ENCODE peak calls at places on chromosomes 7 and 10, in five cellular contexts. T is prostate gland; U is OCI-LY7; E is fibroblast of lung; H is CD8-positive, alpha-beta memory T cell. G is an unnamed sample. For H3K36me3 and H3K4me1, the result is how much of the 10 kb centered on the place peaks cover.

GRCh38 chr10:122142652-122143237 is 128.4 kb upstream of the BTBD16 start:
- DNase-seq in T (no peak), U (peak), E (no peak), H (no peak), G (peak)

GRCh38 chr7:19117870-19118608 is 603 bp upstream of the TWIST1 start:
- DNase-seq in T (no peak), U (no peak), E (no peak), H (no peak), G (no peak)

GRCh38 chr10:129845081-129845823 is 118.8 kb downstream of the EBF3 start:
- DNase-seq in T (no peak), U (no peak), E (no peak), H (no peak), G (no peak)

GRCh38 chr7:29871787-29872398 is 65.6 kb downstream of the WIPF3 start:
- DNase-seq in T (no peak), U (no peak), E (peak), H (no peak), G (no peak)

GRCh38 chr10:100480002-100480401 is 17.2 kb downstream of the WNT8B start:
- DNase-seq in T (no peak), U (no peak), E (no peak), H (no peak), G (no peak)

GRCh38 chr7:120344276-120344675 is 71.3 kb downstream of the KCND2 start:
- DNase-seq in T (no peak), U (no peak), E (no peak), H (no peak), G (no peak)

GRCh38 chr7:956031-956430 is 1.6 kb upstream of the ADAP1 start:
- DNase-seq in T (no peak), U (no peak), E (no peak), H (no peak), G (no peak)

GRCh38 chr10:127577376-127577775 is 28.3 kb downstream of the NPS start:
- DNase-seq in T (no peak), U (no peak), E (peak), H (no peak), G (no peak)

GRCh38 chr7:144407266-144407931 is 3.9 kb upstream of the NOBOX start:
- DNase-seq in T (peak), U (no peak), E (no peak), H (no peak), G (no peak)

GRCh38 chr10:11035318-11035920 is 17.7 kb downstream of the CELF2 start:
- DNase-seq in T (no peak), U (no peak), E (peak), H (no peak), G (no peak)

GRCh38 chr10:5486852-5487235 is 12.5 kb downstream of the CALML5 start:
- DNase-seq in T (no peak), U (no peak), E (no peak), H (no peak), G (no peak)

GRCh38 chr10:126123466-126123865 is 227.1 kb downstream of the FANK1 start:
- DNase-seq in T (no peak), U (no peak), E (no peak), H (no peak), G (no peak)
- H3K4me3 ChIP-seq in T (no peak), U (no peak), E (no peak), H (no peak), G (no peak)

DNA sequence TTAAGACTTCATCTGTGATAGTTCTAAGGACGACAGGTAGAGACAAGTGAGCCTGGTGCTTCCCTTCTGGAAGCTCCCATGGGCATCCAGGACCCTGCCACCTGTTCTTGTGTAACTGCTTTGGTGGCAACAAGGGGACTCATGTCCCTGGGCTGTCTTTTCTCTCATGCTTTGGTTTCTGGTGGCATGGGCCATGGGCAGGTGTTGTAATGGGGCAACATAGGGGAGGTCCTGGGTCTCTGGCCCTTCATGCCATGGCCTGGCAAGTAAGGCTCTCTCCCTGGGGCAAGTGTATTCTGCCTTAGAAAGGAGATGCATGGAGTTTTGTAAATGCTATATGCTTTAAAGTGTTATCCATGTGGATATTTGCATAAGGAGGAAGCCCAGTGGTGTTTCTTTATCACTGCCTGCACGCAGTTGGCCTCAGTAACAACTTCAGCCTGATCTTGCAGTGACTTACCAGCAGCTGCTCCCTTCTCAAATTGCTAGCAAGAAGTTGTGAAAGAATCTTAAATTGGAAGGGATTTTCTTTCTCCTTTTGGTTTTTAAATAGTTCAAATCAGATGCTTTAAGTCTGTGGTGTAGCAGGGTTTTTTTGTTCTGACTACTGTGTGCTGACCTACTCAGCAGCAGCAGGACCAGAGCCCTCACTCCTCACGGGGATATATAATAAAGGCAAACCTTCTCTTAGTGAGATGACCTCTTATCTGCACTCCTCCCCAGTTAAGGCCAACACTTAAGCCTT is 39.9 kb downstream of the OGDH start:
- DNase-seq in T (no peak), U (no peak), E (no peak), H (no peak), G (no peak)
- H3K36me3 ChIP-seq in T (under half), U (under half), E (under half), H (under half), G (under half)

GRCh38 chr10:73867126-73867807 is 7.1 kb downstream of the CAMK2G start:
- DNase-seq in T (no peak), U (no peak), E (no peak), H (no peak), G (no peak)
- H3K4me1 ChIP-seq in T (under half), U (under half), E (under half), H (half or more), G (half or more)

DNA sequence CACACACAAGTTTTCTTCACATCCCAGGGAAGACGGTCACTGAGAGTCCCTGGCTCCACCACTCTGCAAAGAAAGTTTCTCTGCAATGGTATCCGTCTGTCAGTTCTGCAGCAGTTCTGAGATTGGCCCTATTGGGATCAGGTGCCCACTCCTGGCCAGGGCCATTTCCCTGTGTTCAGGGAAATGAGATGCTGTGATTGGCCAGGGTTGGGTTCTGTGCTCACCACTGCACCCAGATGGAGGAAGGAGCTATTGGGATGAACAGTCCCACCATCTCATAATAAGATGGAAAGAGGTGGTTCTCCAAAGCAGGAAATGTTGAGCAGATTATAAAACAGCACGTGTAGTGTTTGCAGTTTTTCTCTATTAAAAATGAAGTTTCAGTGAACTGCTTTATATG is 13.3 kb upstream of the PIP4K2A start:
- DNase-seq in T (no peak), U (no peak), E (no peak), H (no peak), G (no peak)
- H3K4me3 ChIP-seq in T (no peak), U (no peak), E (no peak), H (no peak), G (no peak)

DNA sequence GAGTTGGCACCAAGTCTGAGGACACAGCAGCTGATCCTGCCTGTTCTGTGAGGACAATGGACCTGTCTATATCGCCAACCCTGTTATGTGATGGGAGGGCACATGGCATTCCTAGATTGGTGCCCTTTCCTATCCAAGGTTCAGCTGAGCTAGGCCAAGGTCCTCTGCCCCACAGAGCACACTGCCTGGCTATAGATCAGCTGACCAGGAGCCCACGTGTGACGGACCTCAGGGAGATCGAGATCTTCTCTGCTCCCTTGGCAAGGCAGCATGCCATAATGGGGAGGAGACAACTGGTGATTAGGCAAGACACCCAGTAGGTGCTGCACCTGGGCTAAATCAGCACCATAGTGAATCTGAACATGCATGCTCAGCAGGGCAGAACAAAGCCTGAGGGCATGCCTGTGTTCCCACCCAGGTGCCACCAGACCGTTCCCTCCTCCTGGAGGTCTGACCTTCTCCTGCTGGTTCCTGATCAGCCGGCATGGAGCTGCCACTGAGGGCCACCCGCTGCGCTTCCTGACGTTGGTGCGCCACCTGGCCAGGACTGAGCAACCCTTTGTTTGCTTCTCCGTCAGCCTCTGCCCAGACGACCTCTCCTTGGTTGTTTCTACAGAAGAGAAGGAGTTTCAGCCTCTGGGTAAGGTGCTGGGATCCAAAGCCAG is 93.7 kb downstream of the WDFY4 start:
- DNase-seq in T (no peak), U (no peak), E (no peak), H (no peak), G (no peak)
- H3K36me3 ChIP-seq in T (under half), U (half or more), E (under half), H (under half), G (under half)

DNA sequence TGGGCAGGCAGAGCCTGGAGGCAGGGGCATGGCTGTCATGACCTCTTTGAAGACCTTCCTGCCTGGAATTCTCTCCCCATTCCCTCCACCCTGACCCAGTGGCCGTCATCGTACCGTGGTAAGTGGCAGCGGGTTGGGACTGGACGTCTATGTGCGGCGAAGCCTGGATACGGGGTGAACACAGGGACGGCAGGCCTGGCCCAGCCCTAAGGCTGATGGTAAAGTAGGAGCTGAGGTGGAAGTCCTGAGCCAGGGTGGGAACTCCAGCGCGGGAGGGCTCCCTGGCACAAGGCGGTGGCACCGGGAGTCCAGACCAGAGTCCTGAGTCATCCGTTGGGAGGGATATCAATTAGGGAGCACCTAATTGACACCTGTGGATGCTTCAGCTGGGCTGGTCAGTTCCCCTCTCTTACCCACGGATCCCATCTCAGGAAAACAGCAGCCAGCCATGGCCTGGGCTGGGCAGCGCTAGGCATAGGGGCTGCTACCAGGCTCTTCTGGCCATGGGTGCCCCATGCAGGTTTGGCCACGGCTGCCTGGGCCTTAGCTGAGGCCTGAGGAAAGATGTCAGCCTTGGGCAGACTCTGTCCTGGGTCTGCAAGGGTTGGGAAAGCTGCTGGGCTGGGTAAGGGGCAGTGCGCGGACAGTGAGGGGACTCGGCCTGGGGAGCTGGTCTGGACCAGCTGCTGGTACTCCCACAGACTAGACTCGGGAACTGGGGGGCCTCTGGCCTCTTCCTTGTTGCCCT is 3.3 kb downstream of the PPIF start:
- DNase-seq in T (no peak), U (no peak), E (no peak), H (no peak), G (no peak)
- H3K4me1 ChIP-seq in T (under half), U (under half), E (under half), H (under half), G (under half)

GRCh38 chr10:48549236-48549635 is 55.6 kb downstream of the ARHGAP22 start:
- DNase-seq in T (no peak), U (no peak), E (no peak), H (no peak), G (no peak)
- H3K4me3 ChIP-seq in T (no peak), U (no peak), E (no peak), H (no peak), G (no peak)

DNA sequence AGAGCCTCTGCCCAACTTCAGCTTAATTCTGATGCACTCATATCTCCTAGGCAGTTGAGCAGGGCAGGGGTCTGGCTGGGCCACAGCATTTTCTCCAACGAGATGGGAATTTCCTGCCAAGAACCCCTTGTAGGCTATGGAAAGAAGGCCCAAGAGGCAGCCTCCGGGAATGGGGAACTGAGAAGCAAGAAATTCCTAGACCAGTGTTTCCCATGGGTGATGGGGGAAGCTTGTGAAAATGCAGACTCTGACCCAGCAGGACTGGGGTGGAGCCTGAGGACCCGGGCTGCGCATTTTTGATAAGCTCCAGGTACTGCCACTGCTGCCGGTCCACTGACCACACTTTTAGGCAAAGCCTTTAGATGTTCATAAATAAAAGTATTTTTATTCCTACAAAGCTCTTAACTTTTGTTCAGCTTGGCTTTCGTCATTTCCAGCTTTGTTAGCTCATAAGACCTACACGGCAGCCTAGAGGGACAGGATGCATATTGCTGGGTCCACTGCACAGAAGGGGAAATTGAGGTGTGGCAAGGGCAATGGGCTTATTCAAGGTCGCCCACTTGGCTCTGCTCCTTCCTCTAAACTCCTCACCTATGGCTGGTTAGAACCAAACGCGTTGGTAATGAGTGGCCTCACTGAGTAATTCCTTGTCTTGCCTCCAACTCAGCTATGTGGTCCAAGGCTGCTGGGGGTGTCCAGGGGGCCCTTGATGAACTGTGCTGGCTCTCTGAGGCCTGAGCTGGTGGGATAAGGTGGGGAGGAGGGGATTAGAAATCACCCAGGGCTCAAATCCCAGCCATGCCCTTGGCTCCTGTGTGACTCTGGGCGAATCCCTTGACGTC is 29.5 kb downstream of the ZCCHC24 start:
- DNase-seq in T (no peak), U (no peak), E (no peak), H (no peak), G (no peak)
- H3K36me3 ChIP-seq in T (under half), U (under half), E (under half), H (under half), G (under half)

GRCh38 chr10:71283410-71283809 is 35.6 kb upstream of the SLC29A3 start:
- DNase-seq in T (no peak), U (no peak), E (no peak), H (no peak), G (no peak)

GRCh38 chr10:71285180-71285545 is 33.9 kb upstream of the SLC29A3 start:
- DNase-seq in T (peak), U (peak), E (peak), H (no peak), G (peak)

GRCh38 chr10:71286521-71287294 is 32.4 kb upstream of the SLC29A3 start:
- DNase-seq in T (no peak), U (no peak), E (no peak), H (no peak), G (no peak)

GRCh38 chr10:71285986-71286385 is 33.1 kb upstream of the SLC29A3 start:
- DNase-seq in T (no peak), U (no peak), E (no peak), H (no peak), G (no peak)

DNA sequence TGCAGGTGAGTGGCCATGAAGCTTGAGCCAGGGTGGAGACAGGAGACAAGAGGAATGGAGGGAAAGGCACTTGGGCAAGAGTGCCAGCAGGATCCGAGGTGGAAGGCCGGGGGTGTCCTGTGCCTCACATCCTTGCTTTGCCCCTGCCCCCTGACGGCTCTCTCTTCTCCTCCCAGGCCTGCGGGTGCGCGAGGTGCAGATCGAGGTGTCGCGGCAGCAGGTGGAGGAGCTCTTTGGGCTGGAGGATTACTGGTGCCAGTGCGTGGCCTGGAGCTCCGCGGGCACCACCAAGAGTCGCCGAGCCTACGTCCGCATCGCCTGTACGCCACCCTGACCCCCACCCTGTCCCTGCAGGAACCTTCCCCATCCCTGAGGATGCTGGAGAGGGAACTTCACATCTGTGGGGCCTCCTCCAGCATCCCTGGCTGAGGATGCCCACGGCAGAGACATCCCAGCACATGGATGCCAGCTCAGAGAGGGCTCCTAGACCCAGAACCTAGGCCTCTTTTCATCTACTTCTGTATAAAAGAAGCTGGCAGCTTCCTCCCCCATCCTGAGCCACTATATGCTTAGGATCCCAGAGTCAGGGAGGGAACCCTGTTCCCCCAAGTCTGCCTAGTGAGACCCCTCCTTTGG is 34.4 kb upstream of the SLC29A3 start:
- DNase-seq in T (no peak), U (no peak), E (no peak), H (no peak), G (no peak)
- H3K4me1 ChIP-seq in T (under half), U (under half), E (under half), H (under half), G (under half)

G was measured in CD8-positive, alpha-beta T cell.